ENCODE peak calls at places on chromosomes 12 and 14, in four cellular contexts. L is AG04449, I is GM12865, Y is hepatocyte. H is an unnamed sample.

GRCh38 chr12:81758421-81759214 is 532 bp downstream of the PPFIA2 start:
- DNase-seq in L (no peak), I (no peak), Y (peak), H (no peak)

GRCh38 chr12:40224439-40225291 is at the start of gene LRRK2:
- DNase-seq in L (no peak), I (peak), Y (peak), H (no peak)

GRCh38 chr12:94157891-94158495 is 9.6 kb downstream of the PLXNC1 start:
- DNase-seq in L (no peak), I (peak), Y (no peak), H (no peak)

GRCh38 chr14:58796636-58797429 is 159.1 kb downstream of the DACT1 start:
- DNase-seq in L (no peak), I (peak), Y (peak), H (no peak)

GRCh38 chr12:93853698-93854478 is 176.7 kb downstream of the CRADD start:
- DNase-seq in L (no peak), I (peak), Y (no peak), H (no peak)

GRCh38 chr14:33191855-33192254 is 253.2 kb downstream of the NPAS3 start:
- DNase-seq in L (no peak), I (no peak), Y (no peak), H (no peak)

GRCh38 chr14:75125617-75126016 is 1.2 kb downstream of the NEK9 start:
- DNase-seq in L (peak), I (no peak), Y (no peak), H (peak)

GRCh38 chr12:57708296-57708695 is 14.4 kb downstream of the OS9 start:
- DNase-seq in L (no peak), I (no peak), Y (no peak), H (no peak)

GRCh38 chr14:53391631-53392030 is 238.5 kb upstream of the DDHD1 start:
- DNase-seq in L (no peak), I (no peak), Y (no peak), H (peak)

GRCh38 chr12:34294671-34295365 is 272.5 kb downstream of the ALG10 start:
- DNase-seq in L (no peak), I (no peak), Y (no peak), H (no peak)

GRCh38 chr14:34328178-34328577 is 133.9 kb downstream of the SPTSSA start:
- DNase-seq in L (no peak), I (no peak), Y (no peak), H (peak)

GRCh38 chr12:72368298-72368697 is 96.1 kb downstream of the TRHDE start:
- DNase-seq in L (no peak), I (no peak), Y (no peak), H (no peak)

GRCh38 chr14:99578541-99579044 is 25.4 kb downstream of the CCDC85C start:
- DNase-seq in L (no peak), I (no peak), Y (no peak), H (no peak)

GRCh38 chr12:131831635-131832041 is 3.4 kb downstream of the MMP17 start:
- DNase-seq in L (peak), I (no peak), Y (peak), H (no peak)

DNA sequence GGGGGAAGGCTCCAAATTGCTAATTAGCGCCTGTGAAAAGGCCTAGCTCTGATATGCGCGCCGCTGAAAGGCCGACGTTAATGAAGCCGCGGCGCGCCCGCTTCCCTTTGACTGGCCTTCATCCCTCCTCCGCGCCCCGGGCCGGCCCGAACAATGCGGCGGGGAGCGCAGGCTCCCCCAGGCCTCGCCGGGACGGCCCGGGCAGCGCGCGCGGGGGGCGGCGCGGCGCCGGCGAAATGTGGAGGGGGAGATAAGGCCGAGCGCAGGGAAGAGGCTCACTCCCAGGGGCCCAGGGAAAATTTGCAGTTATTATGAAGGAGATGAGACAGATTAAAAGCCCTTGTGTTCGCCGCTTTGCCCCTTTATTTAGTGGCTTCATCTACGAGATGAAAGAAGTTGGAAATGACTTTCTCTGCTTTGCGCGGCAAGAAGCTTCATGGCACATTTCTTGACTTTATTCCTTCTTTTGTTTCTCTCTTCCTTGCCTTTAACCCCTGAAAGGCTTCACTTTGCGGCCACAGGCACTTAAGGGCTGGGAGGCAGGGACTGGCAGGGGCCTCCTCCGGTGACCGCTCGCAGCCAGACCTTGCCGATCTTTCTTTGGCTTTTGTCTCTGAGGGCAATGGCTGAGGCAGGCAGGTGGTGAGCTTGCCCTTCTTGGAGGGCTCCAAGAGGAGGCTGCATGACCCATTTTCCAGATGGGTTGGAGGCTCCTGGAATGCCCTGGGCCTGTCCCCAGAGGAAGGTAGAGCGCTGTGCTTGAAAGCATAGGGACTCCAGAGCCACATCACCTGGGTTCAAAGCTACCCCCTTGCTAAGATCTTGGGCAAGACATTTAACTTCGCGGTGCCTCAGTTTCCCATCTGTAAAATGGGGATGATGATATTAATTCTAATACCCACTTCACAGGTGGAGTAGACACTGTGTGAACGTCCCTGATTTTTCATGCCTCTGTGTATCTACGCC is 12.7 kb upstream of the GPATCH2L start:
- DNase-seq in L (no peak), I (no peak), Y (no peak), H (no peak)
- H3K4me3 ChIP-seq in L (peak), I (no peak), Y (peak), H (peak)

DNA sequence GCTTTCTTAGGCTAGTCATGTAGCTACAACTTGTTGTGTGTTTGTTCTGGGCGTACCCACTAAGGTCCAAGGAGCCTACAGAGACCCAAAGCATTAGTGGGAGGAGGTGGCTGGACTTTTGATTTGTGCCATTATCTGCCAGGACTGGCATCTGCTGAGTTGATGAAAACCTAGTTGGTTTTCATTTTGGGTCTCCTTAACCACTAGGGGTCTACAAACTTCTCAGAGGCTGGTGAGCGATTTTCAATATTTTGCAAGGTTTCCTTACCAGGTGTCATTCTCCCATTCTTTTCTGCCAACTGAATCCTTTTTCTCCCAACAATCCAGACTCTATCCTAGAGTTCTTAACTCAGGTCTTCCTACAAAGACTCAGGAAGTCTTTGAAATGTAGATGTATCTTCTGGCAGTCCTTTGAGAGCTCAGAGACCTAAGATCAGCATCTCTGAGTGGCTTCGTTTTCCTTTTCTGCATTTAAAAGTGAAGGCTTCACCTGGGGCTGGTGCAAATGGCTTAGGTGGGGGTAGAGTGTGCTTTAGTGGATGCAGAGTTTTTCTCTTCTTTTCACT is 150.0 kb upstream of the RMST start:
- DNase-seq in L (no peak), I (no peak), Y (no peak), H (no peak)
- H3K4me3 ChIP-seq in L (no peak), I (no peak), Y (no peak), H (no peak)

DNA sequence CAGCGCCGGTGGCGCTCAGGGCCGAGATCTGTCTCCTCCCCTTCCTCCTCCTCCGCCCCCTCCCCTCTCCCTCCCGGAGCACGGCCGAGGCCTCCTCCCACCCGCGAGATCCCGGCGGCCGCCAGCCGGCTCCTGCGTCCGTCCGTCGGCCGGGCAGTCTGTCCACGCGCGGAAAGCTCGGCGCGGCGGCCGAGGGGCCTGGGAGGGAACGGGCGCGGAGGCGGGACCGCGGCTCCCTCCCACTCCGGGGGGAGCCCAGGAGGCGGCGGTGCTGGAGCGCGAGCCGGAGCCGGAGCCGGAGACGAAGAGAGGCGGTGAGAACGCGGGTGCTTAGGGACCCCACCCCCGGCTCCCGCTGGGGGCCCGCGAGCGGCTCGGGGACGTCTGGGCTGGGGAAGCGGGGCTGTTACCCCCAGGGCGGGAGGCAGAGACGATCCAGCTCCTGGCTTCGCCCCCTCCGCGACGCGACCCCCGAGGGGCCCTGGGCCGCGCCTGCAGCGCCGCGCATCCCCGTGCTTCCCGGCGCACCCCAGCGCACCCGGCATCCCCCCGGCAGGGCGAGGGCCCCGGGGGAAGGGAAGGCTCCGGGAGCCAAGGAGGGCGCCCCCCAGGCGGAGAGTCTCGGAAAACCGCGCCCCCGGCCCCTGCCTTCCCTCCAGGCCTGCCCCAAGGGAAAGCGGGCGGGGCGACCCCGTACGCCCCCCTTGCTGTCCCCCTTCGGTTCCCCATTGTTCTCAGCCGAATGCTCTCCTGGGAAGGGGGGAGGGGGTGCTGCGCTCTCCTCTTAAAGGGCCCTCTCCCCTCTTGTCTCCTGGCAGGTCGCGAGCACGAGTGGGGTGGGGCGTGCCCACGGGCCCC is at the start of gene DTX1:
- DNase-seq in L (no peak), I (no peak), Y (no peak), H (no peak)
- H3K4me3 ChIP-seq in L (no peak), I (no peak), Y (peak), H (no peak)

GRCh38 chr12:88401153-88401552 is 179.1 kb downstream of the KITLG start:
- DNase-seq in L (no peak), I (no peak), Y (no peak), H (peak)
- H3K4me3 ChIP-seq in L (no peak), I (no peak), Y (no peak), H (no peak)